ENCODE peak calls at places on chromosomes 4 and X, in six cellular contexts. K, U, C, B, R and A are unnamed samples.

GRCh38 chr4:183588169-183588675 is 70.8 kb downstream of the RWDD4 start:
- DNase-seq in R (no peak), U (no peak), K (peak; percentile 51), C (peak; percentile 59), B (no peak), A (no peak)

GRCh38 chrX:26822448-26822847 is 606.5 kb downstream of the MAGEB5 start:
- DNase-seq in R (peak; percentile 13), U (peak; percentile 67), B (no peak), C (no peak), K (no peak), A (peak; percentile 55)

GRCh38 chr4:101037938-101038413 is 309.4 kb downstream of the PPP3CA start:
- DNase-seq in U (no peak), B (no peak), R (no peak), K (peak; percentile 13), C (no peak), A (no peak)

GRCh38 chr4:4308800-4309441 is 18.9 kb downstream of the ZBTB49 start:
- DNase-seq in K (peak; percentile 81), B (no peak), R (no peak), U (no peak), C (peak; percentile 96), A (no peak)

GRCh38 chr4:5204781-5205180 is 153.5 kb downstream of the STK32B start:
- DNase-seq in U (no peak), K (no peak), C (no peak), B (no peak), R (no peak), A (no peak)

GRCh38 chr4:140256941-140257340 is 103.0 kb upstream of the MAML3 start:
- DNase-seq in U (no peak), K (peak; percentile 55), B (no peak), R (no peak), C (peak; percentile 53), A (no peak)

GRCh38 chr4:158588777-158589176 is 67.1 kb downstream of the RXFP1 start:
- DNase-seq in C (no peak), B (no peak), U (no peak), R (no peak), K (no peak), A (no peak)

GRCh38 chrX:51802917-51803688 is 59.9 kb downstream of the GSPT2 start:
- DNase-seq in K (peak; percentile 67), C (peak; percentile 50), R (peak; percentile 58), B (peak; percentile 12), U (peak; percentile 81), A (peak; percentile 93)

GRCh38 chr4:47486306-47486705 is 1.2 kb downstream of the ATP10D start:
- DNase-seq in U (no peak), K (no peak), R (no peak), C (peak; percentile 29), B (no peak), A (no peak)

GRCh38 chrX:113651306-113651705 is 810.7 kb upstream of the AMOT start:
- DNase-seq in B (no peak), R (no peak), K (no peak), U (no peak), C (no peak), A (no peak)

GRCh38 chr4:138090145-138090917 is 151.8 kb downstream of the SLC7A11 start:
- DNase-seq in U (peak; percentile 42), K (peak; percentile 83), R (no peak), B (peak; percentile 68), C (peak; percentile 83), A (peak; percentile 67)

GRCh38 chrX:107736781-107737531 is 38.6 kb downstream of the TSC22D3 start:
- DNase-seq in C (peak; percentile 8), R (no peak), B (no peak), U (peak; percentile 88), K (no peak), A (peak; percentile 98)

GRCh38 chr4:148447672-148448071 is 5.5 kb upstream of the NR3C2 start:
- DNase-seq in B (no peak), R (no peak), C (no peak), U (no peak), K (no peak), A (no peak)

GRCh38 chrX:36908801-36909403 is 99.3 kb upstream of the FAM47C start:
- DNase-seq in U (no peak), B (no peak), C (peak; percentile 26), R (no peak), K (peak; percentile 29), A (peak; percentile 18)

GRCh38 chr4:81337211-81337610 is 122.2 kb upstream of the PRKG2 start:
- DNase-seq in U (no peak), K (no peak), B (no peak), C (no peak), R (no peak), A (no peak)

GRCh38 chrX:63713510-63713909 is 71.5 kb downstream of the ARHGEF9 start:
- DNase-seq in C (peak; percentile 8), B (no peak), R (no peak), U (no peak), K (peak; percentile 9), A (peak; percentile 30)

GRCh38 chr4:3074078-3074845 is at the start of the genes HTT and HTT-AS:
- DNase-seq in B (peak; percentile 97), U (peak; percentile 94), C (peak; percentile 93), R (peak; percentile 84), K (peak; percentile 91), A (peak; percentile 95)
- H2BK5ac ChIP-seq in B (peak within 1 kb of the TSS; percentile 85), U (peak within 1 kb of the TSS; percentile 64), C (peak within 1 kb of the TSS; percentile 92), R (peak within 1 kb of the TSS; percentile 71), K (peak within 1 kb of the TSS; percentile 99), A (no peak within 1 kb of the TSS)

DNA sequence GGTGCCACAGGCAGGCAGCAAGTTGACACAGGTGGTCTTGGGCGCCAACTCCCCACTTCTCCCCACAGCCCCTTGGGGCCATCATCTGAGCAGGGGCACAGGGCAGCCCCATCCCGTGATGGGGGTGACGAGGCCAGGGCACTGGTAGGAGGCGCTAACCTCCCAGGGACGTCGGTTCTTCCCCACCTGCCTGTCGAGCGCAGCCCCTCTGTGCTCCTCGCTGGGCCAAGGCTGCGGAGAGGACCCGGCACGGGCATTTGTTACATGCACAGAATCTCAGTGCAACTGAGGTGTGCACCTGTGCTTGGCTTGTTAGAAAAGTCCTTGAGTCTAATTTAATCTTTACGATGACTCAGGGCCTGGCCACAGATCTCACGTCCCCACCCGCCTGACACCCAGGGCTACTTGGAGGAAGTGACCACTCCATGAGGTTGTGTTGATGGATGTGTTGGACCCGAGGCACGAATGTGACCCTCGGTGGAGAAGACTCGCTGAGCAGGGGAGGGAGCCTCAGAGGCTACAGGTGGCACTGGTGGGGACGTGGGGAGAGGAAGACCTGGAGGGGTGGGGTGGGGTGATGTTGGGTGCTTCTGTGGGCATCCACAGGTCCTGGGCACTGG is 3.1 kb upstream of the SH3TC1 start:
- DNase-seq in R (no peak), B (no peak), K (no peak), U (no peak), C (no peak), A (no peak)
- H3K4me1 ChIP-seq in R (no peaks in the 10 kb centered on the region), B (peaks cover 13% of the 10 kb centered on the region), K (peaks cover 14% of the 10 kb centered on the region), U (no peaks in the 10 kb centered on the region), C (peaks cover 59% of the 10 kb centered on the region), A (no peaks in the 10 kb centered on the region)

GRCh38 chr4:149790172-149790907 is 25.3 kb downstream of the IQCM start:
- DNase-seq in R (no peak), K (no peak), U (no peak), C (peak; percentile 26), B (no peak), A (no peak)

GRCh38 chr4:149795256-149795655 is 20.4 kb downstream of the IQCM start:
- DNase-seq in C (no peak), U (no peak), R (no peak), K (no peak), B (no peak), A (no peak)

GRCh38 chr4:149791836-149792235 is 23.8 kb downstream of the IQCM start:
- DNase-seq in K (peak; percentile 19), C (no peak), U (no peak), B (no peak), R (no peak), A (no peak)

GRCh38 chr4:149796381-149796780 is 19.3 kb downstream of the IQCM start:
- DNase-seq in R (no peak), C (no peak), K (no peak), B (no peak), U (no peak), A (peak; percentile 8)

DNA sequence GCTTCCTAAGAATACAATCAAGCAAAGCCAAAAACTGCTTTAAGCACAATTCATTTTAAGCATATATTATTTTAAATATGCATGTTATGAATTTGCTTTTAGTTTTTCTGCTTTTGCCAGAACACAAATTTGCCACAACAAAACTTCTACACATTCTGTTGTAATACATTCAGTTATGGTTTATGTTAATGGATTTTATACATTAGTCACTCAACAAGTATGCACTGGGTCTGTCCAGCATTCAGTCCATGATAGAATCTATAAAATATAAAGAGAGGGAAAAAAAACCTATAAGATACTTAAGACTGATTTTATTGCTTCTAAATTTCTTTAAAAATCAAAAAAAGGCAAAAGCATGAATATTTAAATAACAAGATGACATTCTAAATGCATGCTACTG is 22.2 kb downstream of the IQCM start:
- DNase-seq in R (no peak), B (no peak), C (no peak), K (peak; percentile 45), U (no peak), A (no peak)
- H2BK5ac ChIP-seq in R (no peak overlapping the region), B (no peak overlapping the region), C (no peak overlapping the region), K (no peak overlapping the region), U (no peak overlapping the region), A (no peak overlapping the region)

DNA sequence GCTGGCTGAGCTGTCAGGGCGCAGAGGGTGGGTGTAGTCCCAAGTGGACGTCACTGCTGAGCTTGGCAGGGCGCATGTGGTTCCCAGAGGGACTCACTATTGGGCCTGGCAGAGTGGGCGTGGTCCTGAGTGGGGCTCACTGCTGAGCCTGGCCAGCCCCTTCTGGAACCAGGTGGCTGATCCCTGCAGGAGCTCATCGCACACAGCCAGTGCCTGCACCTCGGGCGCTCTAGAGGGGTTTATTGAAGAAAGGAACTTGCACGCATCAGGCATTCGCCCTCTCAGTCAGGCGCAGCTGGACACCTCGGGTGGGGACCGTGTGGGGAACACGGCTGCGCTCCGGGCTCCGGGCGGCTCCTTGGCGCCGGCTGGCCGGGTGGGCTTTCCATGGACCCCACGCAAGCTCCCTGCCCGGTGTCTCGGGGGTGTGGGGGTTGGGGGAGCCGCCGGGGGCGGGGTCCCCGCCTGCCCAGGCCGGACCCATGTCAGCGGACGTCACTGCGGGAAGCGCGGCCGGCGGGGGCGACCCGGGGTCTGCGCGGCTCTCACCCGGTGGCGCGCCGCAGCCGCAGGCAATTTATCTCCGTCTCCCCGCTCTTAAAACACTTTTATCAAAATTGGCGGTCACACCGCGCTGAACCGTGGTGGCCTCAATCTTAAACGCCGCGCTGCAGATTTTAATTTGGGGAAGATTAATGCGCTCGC is 65.4 kb upstream of the NKX1-1 start:
- DNase-seq in B (no peak), K (no peak), R (no peak), C (no peak), U (peak; percentile 28), A (no peak)
- H3K4me1 ChIP-seq in B (peaks cover 4% of the 10 kb centered on the region), K (no peaks in the 10 kb centered on the region), R (no peaks in the 10 kb centered on the region), C (no peaks in the 10 kb centered on the region), U (no peaks in the 10 kb centered on the region), A (no peaks in the 10 kb centered on the region)

DNA sequence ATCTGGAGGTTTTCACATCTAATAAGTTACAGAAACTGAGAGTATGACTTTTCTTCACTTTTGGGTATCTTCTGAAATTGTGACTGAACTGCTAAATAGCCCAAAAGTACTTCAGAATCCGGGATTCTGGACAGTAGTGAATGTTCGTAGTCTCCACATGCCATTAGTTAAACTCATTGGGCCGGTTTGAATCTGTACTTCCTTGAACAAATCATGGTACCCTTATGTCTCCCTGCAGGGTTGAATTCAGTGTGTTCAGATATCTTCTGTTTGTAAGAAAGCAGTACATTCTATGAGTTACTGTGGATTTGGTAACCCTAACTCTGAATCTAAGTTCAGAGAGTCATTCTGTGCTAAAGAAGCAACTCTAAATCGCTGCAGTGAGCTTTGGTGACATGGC is 33.6 kb downstream of the FAM193A start:
- DNase-seq in C (no peak), U (no peak), K (no peak), B (no peak), R (no peak), A (no peak)
- H2BK5ac ChIP-seq in C (no peak overlapping the region), U (no peak overlapping the region), K (no peak overlapping the region), B (no peak overlapping the region), R (no peak overlapping the region), A (no peak overlapping the region)

GRCh38 chrX:13473666-13474516 is 95.5 kb upstream of the EGFL6 start:
- DNase-seq in K (peak; percentile 40), B (no peak), U (no peak), R (no peak), C (no peak), A (no peak)
- H3K4me1 ChIP-seq in K (peaks cover 7% of the 10 kb centered on the region), B (peaks cover 7% of the 10 kb centered on the region), U (peaks cover 2% of the 10 kb centered on the region), R (no peaks in the 10 kb centered on the region), C (peaks cover 3% of the 10 kb centered on the region), A (no peaks in the 10 kb centered on the region)